ENCODE peak calls at places on chromosomes 1 and 21, in eight cellular contexts. K is WTC11, P is epithelial cell of esophagus, S is endothelial cell, X is uterus, Z is fibroblast of the aortic adventitia, J is cardiac muscle cell, T is thoracic aorta. I is an unnamed sample.

GRCh38 chr1:94079991-94080388 is 41.0 kb downstream of the ABCA4 start:
- DNase-seq in X (no peak), T (no peak), Z (no peak), K (no peak), P (no peak), S (no peak), J (no peak), I (no peak)

GRCh38 chr1:172764378-172764777 is 105.5 kb downstream of the FASLG start:
- DNase-seq in S (no peak), J (no peak), T (no peak), Z (no peak), X (no peak), P (no peak), K (no peak), I (peak)

GRCh38 chr1:166700696-166701095 is 138.6 kb upstream of the POGK start:
- DNase-seq in X (no peak), Z (no peak), K (no peak), S (no peak), P (no peak), T (no peak), J (no peak), I (no peak)

GRCh38 chr1:230044729-230045128 is 22.3 kb upstream of the GALNT2 start:
- DNase-seq in J (no peak), T (no peak), K (no peak), Z (no peak), X (no peak), P (no peak), S (no peak), I (no peak)

GRCh38 chr1:230950404-230950803 is 28.3 kb downstream of the TTC13 start:
- DNase-seq in S (no peak), P (no peak), J (no peak), K (no peak), X (no peak), Z (no peak), T (no peak), I (no peak)

GRCh38 chr1:116711061-116711582 is 43.1 kb upstream of the CD2 start:
- DNase-seq in K (no peak), X (no peak), J (no peak), P (peak), S (no peak), Z (no peak), T (no peak), I (peak)

GRCh38 chr1:203524152-203524551 is 30.2 kb downstream of the OPTC start:
- DNase-seq in J (no peak), P (no peak), X (no peak), S (no peak), Z (no peak), K (no peak), T (no peak), I (no peak)

GRCh38 chr21:46212721-46213484 is 15.7 kb downstream of the LSS start:
- DNase-seq in J (no peak), Z (no peak), K (peak), S (no peak), T (no peak), X (peak), P (no peak), I (peak)

GRCh38 chr1:76799700-76800099 is 67.6 kb upstream of the ST6GALNAC5 start:
- DNase-seq in J (no peak), Z (no peak), P (no peak), K (no peak), X (no peak), T (no peak), S (no peak), I (peak)

GRCh38 chr1:78549366-78549765 is 58.6 kb downstream of the PTGFR start:
- DNase-seq in T (no peak), X (no peak), K (no peak), Z (no peak), J (no peak), S (no peak), P (no peak), I (no peak)

GRCh38 chr1:22872971-22873664 is 99.5 kb downstream of the LACTBL1 start:
- DNase-seq in K (no peak), J (no peak), S (no peak), X (no peak), P (peak), T (no peak), Z (no peak), I (no peak)

GRCh38 chr1:246793331-246793890 is 69.2 kb downstream of the SCCPDH start:
- DNase-seq in K (no peak), S (no peak), J (no peak), X (no peak), Z (no peak), T (no peak), P (no peak), I (no peak)

GRCh38 chr1:55311057-55311631 is 96.0 kb upstream of the USP24 start:
- DNase-seq in K (no peak), Z (peak), T (no peak), J (peak), S (no peak), P (no peak), X (no peak), I (no peak)

GRCh38 chr1:9542425-9542824 is 3.2 kb downstream of the SLC25A33 start:
- DNase-seq in P (peak), S (no peak), J (peak), K (no peak), Z (peak), X (no peak), T (no peak), I (peak)

GRCh38 chr1:21900766-21901472 is 36.2 kb downstream of the HSPG2 start:
- DNase-seq in P (no peak), X (no peak), T (no peak), K (no peak), S (no peak), J (no peak), Z (no peak), I (no peak)

GRCh38 chr1:27366113-27366410 is 699 bp downstream of the MAP3K6 start:
- DNase-seq in T (peak), S (peak), X (peak), K (peak), P (peak), Z (no peak), J (peak), I (peak)

GRCh38 chr1:183572721-183573120 is 17.5 kb downstream of the NCF2 start:
- DNase-seq in P (no peak), S (no peak), X (no peak), Z (peak), K (no peak), T (no peak), J (no peak), I (no peak)

GRCh38 chr1:231395051-231395995 is 26.8 kb downstream of the EGLN1 start:
- DNase-seq in Z (peak), K (no peak), T (no peak), X (peak), S (no peak), J (peak), P (peak), I (no peak)

GRCh38 chr21:33301632-33302002 is 23.2 kb upstream of the IFNAR1 start:
- DNase-seq in S (no peak), Z (no peak), K (no peak), J (no peak), T (no peak), X (no peak), P (no peak), I (no peak)

GRCh38 chr21:33300701-33301631 is 23.8 kb upstream of the IFNAR1 start:
- DNase-seq in T (no peak), J (peak), K (no peak), X (no peak), P (no peak), Z (no peak), S (no peak), I (peak)

GRCh38 chr21:33296156-33296555 is 28.6 kb upstream of the IFNAR1 start:
- DNase-seq in X (no peak), S (no peak), Z (no peak), P (no peak), K (no peak), J (no peak), T (no peak), I (no peak)

GRCh38 chr21:33302055-33302454 is 22.7 kb upstream of the IFNAR1 start:
- DNase-seq in Z (no peak), X (no peak), K (no peak), J (no peak), S (no peak), T (no peak), P (peak), I (no peak)

GRCh38 chr21:33299181-33299752 is 25.5 kb upstream of the IFNAR1 start:
- DNase-seq in J (no peak), Z (no peak), X (no peak), T (no peak), K (no peak), P (peak), S (no peak), I (no peak)
- TF ChIP-seq CTCF in J (no peak), Z (no peak), X (no peak), T (no peak), K (no peak), P (peak), S (no peak), I (no peak)

GRCh38 chr21:44872266-44872567 is 1.3 kb downstream of the PTTG1IP start:
- DNase-seq in P (peak), T (no peak), S (no peak), K (no peak), J (no peak), X (no peak), Z (no peak), I (no peak)
- TF ChIP-seq CTCF in P (no peak), T (no peak), S (no peak), K (no peak), J (no peak), X (no peak), Z (no peak), I (peak)

GRCh38 chr1:88746916-88747315 is 62.8 kb downstream of the PKN2 start:
- DNase-seq in P (no peak), J (no peak), K (no peak), T (no peak), S (no peak), Z (no peak), X (no peak), I (no peak)
- TF ChIP-seq CTCF in P (no peak), J (no peak), K (no peak), T (no peak), S (no peak), Z (no peak), X (no peak), I (no peak)

GRCh38 chr1:190376067-190376466 is 101.6 kb downstream of the BRINP3 start:
- DNase-seq in T (no peak), S (no peak), Z (peak), J (peak), K (no peak), X (no peak), P (no peak), I (no peak)

GRCh38 chr1:190377294-190377693 is 100.4 kb downstream of the BRINP3 start:
- DNase-seq in X (no peak), P (no peak), T (no peak), Z (no peak), J (no peak), K (no peak), S (no peak), I (no peak)

DNA sequence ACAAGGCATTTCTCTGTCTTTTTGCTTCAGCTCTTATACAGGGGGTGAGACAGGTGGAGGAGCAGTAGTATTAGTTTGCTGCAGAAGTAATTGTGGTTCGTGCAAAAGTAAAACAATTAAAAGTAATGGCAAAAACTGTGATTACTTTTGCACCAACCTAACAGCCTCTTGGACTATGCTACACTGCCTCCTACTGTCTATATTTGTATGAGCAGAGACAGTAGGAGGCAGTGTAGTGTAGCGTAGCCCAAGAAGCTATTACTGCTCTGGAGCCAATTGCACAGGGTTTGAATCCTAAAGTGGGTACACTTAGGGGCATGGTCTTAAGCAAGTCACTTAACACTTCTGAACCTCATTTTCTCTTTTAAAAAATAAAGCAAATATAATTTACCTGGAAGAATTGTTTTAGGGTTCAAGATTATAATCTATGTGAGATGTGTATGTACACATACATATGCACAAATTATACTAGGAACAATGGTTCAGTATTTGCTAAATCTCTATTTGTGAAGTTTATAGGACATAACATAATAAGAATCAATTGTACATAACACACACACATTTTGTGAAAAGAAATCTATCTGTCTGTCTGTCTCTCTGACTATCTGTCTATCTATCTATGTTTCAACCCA is 103.8 kb downstream of the BRINP3 start:
- DNase-seq in P (peak), K (no peak), X (no peak), T (no peak), S (peak), J (peak), Z (peak), I (no peak)
- TF ChIP-seq CTCF in P (peak), K (peak), X (no peak), T (no peak), S (peak), J (peak), Z (peak), I (peak)

GRCh38 chr1:109630881-109631512 is 11.4 kb downstream of the AMPD2 start:
- DNase-seq in J (no peak), P (no peak), K (no peak), Z (no peak), S (no peak), T (no peak), X (no peak), I (no peak)

GRCh38 chr1:109631513-109632260 is 12.1 kb downstream of the AMPD2 start:
- DNase-seq in X (no peak), T (no peak), P (no peak), S (no peak), J (no peak), K (no peak), Z (no peak), I (peak)

GRCh38 chr1:109628540-109629321 is 9.1 kb downstream of the AMPD2 start:
- DNase-seq in J (no peak), K (no peak), X (no peak), S (no peak), T (no peak), P (peak), Z (no peak), I (no peak)

GRCh38 chr1:109629372-109630030 is 9.9 kb downstream of the AMPD2 start:
- DNase-seq in Z (no peak), X (no peak), S (no peak), P (no peak), J (no peak), T (no peak), K (no peak), I (no peak)

DNA sequence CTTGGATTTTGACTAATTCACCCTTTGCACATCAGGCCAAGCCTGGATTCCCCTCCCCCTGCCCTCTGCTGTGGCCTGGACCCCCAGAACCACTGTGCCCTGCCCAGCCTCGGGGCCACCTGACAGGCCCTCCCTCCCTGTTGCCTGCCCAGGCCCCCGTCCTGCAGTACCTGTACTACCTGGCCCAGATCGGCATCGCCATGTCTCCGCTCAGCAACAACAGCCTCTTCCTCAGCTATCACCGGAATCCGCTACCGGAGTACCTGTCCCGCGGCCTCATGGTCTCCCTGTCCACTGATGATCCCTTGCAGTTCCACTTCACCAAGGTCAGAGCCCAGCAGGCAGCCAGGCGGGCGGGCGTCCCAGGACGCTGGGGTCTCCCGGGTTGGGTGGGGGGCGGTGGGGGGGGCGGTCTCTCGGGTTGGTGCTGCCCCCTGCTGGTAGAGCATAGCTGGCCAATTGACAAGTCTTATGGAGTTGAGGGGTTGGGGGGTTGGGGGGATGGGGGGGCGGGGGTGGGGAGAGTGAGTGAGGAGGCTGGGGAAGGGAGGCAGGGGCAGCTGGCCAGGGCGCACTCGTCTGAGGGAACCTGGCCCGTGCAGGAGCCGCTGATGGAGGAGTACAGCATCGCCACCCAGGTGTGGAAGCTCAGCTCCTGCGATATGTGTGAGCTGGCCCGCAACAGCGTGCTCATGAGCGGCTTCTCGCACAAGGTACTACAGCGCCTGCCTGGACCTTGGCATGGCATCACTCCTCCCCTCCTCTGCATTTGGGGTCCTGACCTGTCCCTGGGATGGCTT is 10.6 kb downstream of the AMPD2 start:
- DNase-seq in S (peak), T (no peak), Z (no peak), P (no peak), J (no peak), X (no peak), K (peak), I (no peak)
- TF ChIP-seq CTCF in S (peak), T (peak), Z (peak), P (peak), J (no peak), X (no peak), K (peak), I (peak)

DNA sequence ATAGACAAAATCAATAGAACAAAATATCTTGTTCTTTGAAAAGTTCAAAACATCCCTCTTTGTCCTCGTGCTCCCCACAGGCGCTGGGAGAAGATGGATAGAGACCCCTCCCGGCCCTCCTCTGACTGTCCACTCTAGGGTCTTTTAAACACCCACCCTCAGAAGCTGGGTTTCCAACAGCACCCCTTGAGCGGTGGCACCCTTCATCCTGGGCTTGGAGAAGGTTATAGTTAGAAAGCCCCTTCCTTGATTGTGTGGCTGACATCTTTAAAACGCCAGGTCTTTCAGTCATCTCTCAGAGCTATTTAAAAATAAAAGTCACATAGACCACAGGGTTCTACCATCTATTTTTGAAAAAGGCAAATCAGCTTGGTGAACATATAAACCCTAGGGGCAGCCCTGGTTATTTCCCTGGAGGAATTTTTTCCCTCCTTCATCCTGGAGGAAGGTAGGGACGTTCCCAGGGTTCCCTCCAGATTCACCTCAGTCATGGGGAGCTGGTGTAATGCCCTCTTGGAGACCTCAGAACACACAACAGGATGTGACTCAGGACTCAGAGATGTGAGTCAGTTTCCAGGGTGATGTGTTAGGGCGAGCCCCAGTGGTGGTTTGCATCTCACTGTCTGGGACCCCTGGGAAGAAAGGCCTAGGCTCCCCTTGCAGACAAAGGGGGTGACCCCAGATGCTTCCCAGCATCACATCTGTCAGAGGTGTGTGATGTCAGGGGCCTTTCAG is 138.5 kb downstream of the CLIC6 start:
- DNase-seq in K (no peak), P (peak), Z (peak), S (no peak), X (no peak), J (peak), T (peak), I (no peak)
- TF ChIP-seq CTCF in K (no peak), P (no peak), Z (no peak), S (no peak), X (no peak), J (peak), T (no peak), I (no peak)

DNA sequence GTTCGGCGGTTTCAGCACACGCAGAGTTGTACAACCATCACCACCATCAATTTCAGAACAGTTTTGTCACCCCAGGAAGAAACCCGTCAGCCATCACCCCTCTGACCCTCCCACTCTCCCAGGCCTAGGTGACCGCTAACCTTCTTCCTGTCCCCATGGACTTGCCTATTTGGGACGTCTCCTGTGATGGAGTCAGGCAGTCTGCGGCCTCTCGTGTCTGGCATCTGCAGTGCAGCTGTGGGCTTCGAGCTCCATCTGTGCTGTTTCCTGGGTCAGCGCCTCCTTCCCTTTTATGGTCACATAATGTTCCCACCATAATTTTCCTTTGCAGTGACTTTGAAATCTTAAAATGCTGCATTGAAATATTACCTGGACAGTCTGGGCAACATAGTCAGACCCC is 24.4 kb downstream of the SLC45A1 start:
- DNase-seq in Z (no peak), T (no peak), X (peak), J (peak), P (no peak), K (no peak), S (no peak), I (no peak)
- TF ChIP-seq CTCF in Z (no peak), T (no peak), X (peak), J (no peak), P (no peak), K (no peak), S (no peak), I (no peak)

GRCh38 chr1:64499966-64500365 is 30.0 kb downstream of the CACHD1 start:
- DNase-seq in S (no peak), K (peak), P (peak), J (no peak), Z (no peak), T (no peak), X (no peak), I (no peak)
- TF ChIP-seq CTCF in S (no peak), K (no peak), P (no peak), J (no peak), Z (no peak), T (no peak), X (no peak), I (no peak)

GRCh38 chr1:29120955-29121485 is 2.7 kb downstream of the TMEM200B start:
- DNase-seq in P (peak), S (peak), X (peak), J (peak), Z (peak), T (no peak), K (peak), I (peak)

GRCh38 chr1:29119365-29119929 is 4.3 kb downstream of the TMEM200B start:
- DNase-seq in Z (peak), J (no peak), T (no peak), K (no peak), P (no peak), X (peak), S (no peak), I (no peak)

GRCh38 chr1:29114654-29115053 is 9.0 kb downstream of the TMEM200B start:
- DNase-seq in S (no peak), P (no peak), T (no peak), X (no peak), J (no peak), K (no peak), Z (no peak), I (no peak)

GRCh38 chr1:29120367-29120766 is 3.3 kb downstream of the TMEM200B start:
- DNase-seq in P (no peak), Z (no peak), S (no peak), J (no peak), T (no peak), K (no peak), X (no peak), I (no peak)

GRCh38 chr1:29117381-29117780 is 6.3 kb downstream of the TMEM200B start:
- DNase-seq in P (no peak), X (no peak), S (no peak), T (no peak), K (no peak), J (no peak), Z (no peak), I (no peak)
- TF ChIP-seq CTCF in P (no peak), X (peak), S (no peak), T (no peak), K (no peak), J (peak), Z (peak), I (no peak)

DNA sequence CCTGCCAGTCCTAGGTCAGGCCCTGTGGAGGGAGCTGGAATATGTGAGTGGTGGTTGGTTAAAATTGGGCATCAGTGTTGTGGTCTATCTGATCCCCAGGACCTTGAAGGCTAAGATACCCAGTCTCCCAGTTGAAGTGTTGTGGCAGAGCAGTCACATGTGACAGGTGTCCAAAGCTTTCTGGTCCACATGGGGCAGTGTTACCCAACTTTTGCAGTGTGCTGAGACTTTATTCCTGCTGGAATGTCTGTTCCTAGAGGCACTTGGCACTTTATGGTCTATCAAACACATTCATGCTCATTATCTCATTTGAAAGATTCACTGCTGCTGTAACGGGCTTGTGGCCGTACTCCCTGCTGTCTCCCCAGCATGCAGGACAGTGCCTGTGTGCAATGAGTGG is 21.0 kb upstream of the LORICRIN start:
- DNase-seq in K (no peak), S (no peak), X (no peak), J (no peak), T (no peak), P (peak), Z (no peak), I (no peak)
- TF ChIP-seq CTCF in K (no peak), S (no peak), X (no peak), J (no peak), T (no peak), P (peak), Z (no peak), I (peak)